ENCODE peak calls at places on chromosomes 13 and 19, in six cellular contexts. A is pancreas, I is transverse colon, E is GM23248, N is body of pancreas, T is mesenchymal stem cell. R is an unnamed sample.

GRCh38 chr13:32978278-32978677 is 37.9 kb upstream of the KL start:
- DNase-seq in A (no peak), I (no peak), E (no peak), N (no peak), T (no peak), R (no peak)

GRCh38 chr13:35953537-35954206 is 177.5 kb downstream of the DCLK1 start:
- DNase-seq in A (peak), I (peak), E (peak), N (peak), T (peak), R (peak)

GRCh38 chr13:41505209-41505835 is 48.0 kb downstream of the RGCC start:
- DNase-seq in A (no peak), I (no peak), E (peak), N (no peak), T (peak), R (no peak)

GRCh38 chr13:107395927-107396757 is 819.2 kb downstream of the LIG4 start:
- DNase-seq in A (no peak), I (no peak), E (no peak), N (no peak), T (no peak), R (no peak)

GRCh38 chr13:63625869-63626268 is 2210.2 kb upstream of the PCDH20 start:
- DNase-seq in A (no peak), I (no peak), E (no peak), N (no peak), T (peak), R (no peak)

GRCh38 chr19:12763100-12763499 is 11.5 kb downstream of the BEST2 start:
- DNase-seq in A (no peak), I (no peak), E (no peak), N (no peak), T (no peak), R (no peak)

GRCh38 chr19:43782689-43783231 is 2.0 kb upstream of the KCNN4 start:
- DNase-seq in A (no peak), I (peak), E (no peak), N (no peak), T (no peak), R (no peak)

GRCh38 chr13:91232716-91233115 is 114.8 kb upstream of the MIR17HG start:
- DNase-seq in A (no peak), I (no peak), E (no peak), N (no peak), T (no peak), R (no peak)

GRCh38 chr13:78258304-78258703 is 339.7 kb upstream of the EDNRB start:
- DNase-seq in A (no peak), I (no peak), E (no peak), N (no peak), T (no peak), R (no peak)

GRCh38 chr19:1455336-1456120 is 5.6 kb downstream of the APC2 start:
- DNase-seq in A (peak), I (peak), E (peak), N (peak), T (peak), R (peak)

GRCh38 chr13:95451656-95452055 is 100.9 kb upstream of the CLDN10 start:
- DNase-seq in A (no peak), I (no peak), E (no peak), N (no peak), T (no peak), R (no peak)

GRCh38 chr19:29666634-29667389 is 1.6 kb downstream of the PLEKHF1 start:
- DNase-seq in A (no peak), I (peak), E (peak), N (peak), T (peak), R (peak)

GRCh38 chr13:53783466-53783865 is 754.9 kb downstream of the OLFM4 start:
- DNase-seq in A (peak), I (no peak), E (no peak), N (peak), T (no peak), R (no peak)

GRCh38 chr19:5934779-5935472 is 20.9 kb downstream of the CAPS start:
- DNase-seq in A (no peak), I (no peak), E (peak), N (no peak), T (peak), R (peak)

GRCh38 chr19:32910874-32911273 is 41.3 kb upstream of the SLC7A9 start:
- DNase-seq in A (no peak), I (no peak), E (no peak), N (no peak), T (peak), R (no peak)

GRCh38 chr13:96809366-96810096 is 184.7 kb downstream of the OXGR1 start:
- DNase-seq in A (no peak), I (no peak), E (no peak), N (no peak), T (no peak), R (peak)

GRCh38 chr13:41905600-41906254 is 55.2 kb downstream of the VWA8 start:
- DNase-seq in A (no peak), I (no peak), E (peak), N (no peak), T (peak), R (no peak)

GRCh38 chr19:29620931-29621351 is 14.9 kb downstream of the POP4 start:
- DNase-seq in A (no peak), I (peak), E (no peak), N (no peak), T (no peak), R (peak)

GRCh38 chr13:77143325-77143907 is 116.5 kb upstream of the FBXL3 start:
- DNase-seq in A (no peak), I (no peak), E (peak), N (no peak), T (peak), R (no peak)

GRCh38 chr13:31119966-31120733 is 41.6 kb downstream of the HSPH1 start:
- DNase-seq in A (no peak), I (no peak), E (no peak), N (no peak), T (peak), R (no peak)

GRCh38 chr19:29662604-29663404 is 2.5 kb upstream of the PLEKHF1 start:
- DNase-seq in A (peak), I (peak), E (peak), N (peak), T (peak), R (peak)

GRCh38 chr19:16359074-16359473 is 34.4 kb downstream of the KLF2 start:
- DNase-seq in A (no peak), I (no peak), E (no peak), N (no peak), T (no peak), R (peak)

DNA sequence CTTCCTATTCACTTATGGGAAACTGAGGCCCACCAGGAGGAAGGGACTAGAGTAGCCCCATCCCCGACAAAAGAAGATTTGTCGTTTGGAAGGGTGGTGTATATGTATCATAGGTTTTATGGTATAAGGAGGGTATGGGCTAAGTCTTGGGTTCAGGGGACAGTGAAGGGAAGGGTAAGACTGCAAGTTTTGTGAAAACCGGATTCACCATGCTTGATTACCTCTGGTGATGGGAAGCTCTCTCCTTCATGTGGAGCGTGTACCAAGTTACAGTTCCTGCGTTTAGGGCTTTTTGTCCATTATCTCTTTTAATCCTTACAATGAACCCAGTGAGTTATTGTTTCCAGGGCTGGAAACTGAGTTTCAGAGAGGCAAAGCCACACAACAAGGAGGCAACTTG is 3.8 kb downstream of the VASP start:
- DNase-seq in A (no peak), I (no peak), E (no peak), N (no peak), T (no peak), R (no peak)
- H3K27ac ChIP-seq in A (no peak), I (peak), E (no peak), N (no peak), T (no peak), R (no peak)

GRCh38 chr19:7200739-7201138 is 93.5 kb downstream of the INSR start:
- DNase-seq in A (no peak), I (no peak), E (no peak), N (peak), T (no peak), R (no peak)
- H3K27ac ChIP-seq in A (peak), I (peak), E (no peak), N (peak), T (no peak), R (no peak)

GRCh38 chr19:10107817-10108367 is 1.7 kb downstream of the PPAN start:
- DNase-seq in A (no peak), I (no peak), E (no peak), N (no peak), T (no peak), R (peak)
- H3K27ac ChIP-seq in A (no peak), I (no peak), E (peak), N (no peak), T (no peak), R (no peak)

GRCh38 chr13:60869941-60870613 is 473.1 kb downstream of the TDRD3 start:
- DNase-seq in A (no peak), I (no peak), E (no peak), N (no peak), T (no peak), R (peak)

GRCh38 chr13:60873116-60873515 is 476.1 kb downstream of the TDRD3 start:
- DNase-seq in A (no peak), I (no peak), E (no peak), N (no peak), T (no peak), R (no peak)

GRCh38 chr13:60869225-60869624 is 472.2 kb downstream of the TDRD3 start:
- DNase-seq in A (no peak), I (no peak), E (no peak), N (no peak), T (no peak), R (no peak)
- H3K27ac ChIP-seq in A (no peak), I (no peak), E (no peak), N (no peak), T (no peak), R (no peak)

DNA sequence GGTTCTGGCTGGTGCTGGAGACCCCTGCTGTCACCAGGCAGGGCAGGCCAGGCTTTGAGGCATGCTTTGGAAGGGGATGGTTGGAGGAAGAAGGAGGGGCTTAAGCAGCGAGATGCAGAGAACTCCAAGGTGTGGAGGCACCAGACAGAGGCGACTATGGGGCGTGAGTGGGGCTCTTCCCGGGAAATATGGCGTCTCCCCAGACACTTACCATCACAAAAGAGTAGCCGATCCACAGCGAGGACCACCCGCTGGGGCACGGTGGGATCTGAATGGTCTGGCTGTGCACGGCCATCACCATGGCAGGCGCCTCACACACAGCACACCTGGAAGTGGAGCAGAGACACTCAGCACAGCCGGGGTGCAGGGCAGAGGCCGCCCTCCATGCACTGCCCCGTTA is 151.9 kb downstream of the COL4A1 start:
- DNase-seq in A (no peak), I (no peak), E (no peak), N (no peak), T (no peak), R (no peak)
- H3K27ac ChIP-seq in A (no peak), I (no peak), E (no peak), N (no peak), T (no peak), R (no peak)

GRCh38 chr19:52963229-52963760 is 614 bp upstream of the ZNF816 start:
- DNase-seq in A (no peak), I (peak), E (no peak), N (peak), T (no peak), R (no peak)
- H3K27ac ChIP-seq in A (peak), I (peak), E (peak), N (peak), T (peak), R (peak)

DNA sequence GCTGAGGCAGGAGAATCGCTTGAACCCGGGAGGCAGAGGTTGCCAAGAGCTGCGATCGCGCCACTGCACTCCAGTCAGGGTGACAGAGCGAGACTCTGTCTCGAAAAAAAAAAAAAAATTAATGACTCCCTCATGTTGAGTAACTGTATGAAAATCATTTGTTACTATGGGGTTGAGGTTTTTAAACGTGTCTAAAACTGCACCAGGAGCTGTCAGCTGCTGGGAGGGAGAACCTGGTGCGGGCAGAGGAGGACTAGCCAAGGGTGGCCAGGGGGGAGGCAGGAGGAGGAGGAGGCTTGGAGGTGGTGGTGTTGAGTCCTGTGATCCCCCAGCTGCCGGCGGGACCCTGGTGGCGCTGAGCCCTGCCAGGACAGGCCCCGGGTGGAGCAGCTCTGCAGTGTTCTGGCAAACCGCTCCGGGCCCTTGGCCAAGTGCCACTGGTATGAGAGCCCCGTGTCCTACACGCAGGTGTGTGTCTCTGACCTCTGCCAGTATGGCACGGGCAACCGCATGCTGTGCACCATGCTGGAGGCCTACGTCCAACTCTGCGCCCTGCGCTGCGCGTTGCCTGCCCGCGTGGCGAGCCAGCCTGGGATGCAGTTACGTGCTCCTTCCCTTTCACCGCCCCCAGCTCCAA is 17.1 kb upstream of the FXYD3 start:
- DNase-seq in A (peak), I (no peak), E (no peak), N (peak), T (no peak), R (no peak)
- H3K27ac ChIP-seq in A (peak), I (no peak), E (no peak), N (peak), T (no peak), R (no peak)

DNA sequence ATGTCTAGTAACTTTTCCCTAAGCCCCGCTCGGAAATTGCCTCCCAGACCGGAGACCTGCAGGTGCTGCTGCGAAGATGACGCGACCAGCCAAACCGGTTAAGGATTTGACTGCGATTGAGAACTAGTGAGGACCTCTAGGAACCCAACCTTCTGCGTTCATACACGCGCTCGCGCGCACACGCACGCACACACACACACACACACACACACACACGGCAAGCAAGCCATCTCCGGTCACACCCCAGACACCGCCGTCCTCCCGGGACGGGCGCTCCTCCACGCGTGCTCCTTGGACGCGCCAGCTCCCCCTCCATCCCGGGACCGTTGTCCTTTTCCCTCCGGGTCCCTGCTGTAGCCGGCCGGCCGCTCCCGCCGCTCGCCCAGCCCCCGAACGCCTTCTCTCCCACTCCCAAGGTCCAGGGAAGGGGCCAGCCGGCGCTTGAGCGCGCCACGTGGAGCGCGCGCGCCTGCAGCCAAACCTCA is 1.2 kb downstream of the TBC1D4 start:
- DNase-seq in A (peak), I (peak), E (peak), N (peak), T (peak), R (peak)
- H3K27ac ChIP-seq in A (peak), I (peak), E (no peak), N (peak), T (no peak), R (peak)